ENCODE peak calls at places on chromosomes 1 and 21, in seven cellular contexts. One of them, this sample, is unnamed.

GRCh38 chr1:6279721-6280383 is 19.0 kb upstream of the GPR153 start:
- DNase-seq in posterior cingulate gyrus: no peak
- DNase-seq in naive thymus-derived CD4-positive, alpha-beta T cell: no peak
- DNase-seq in CD8-positive, alpha-beta T cell: no peak
- DNase-seq in AG04450: no peak
- DNase-seq in upper lobe of left lung: no peak
- DNase-seq in AML-193: no peak
- DNase-seq in this sample: no peak

GRCh38 chr1:153805042-153805745 is 30.0 kb downstream of the SLC27A3 start:
- DNase-seq in posterior cingulate gyrus: no peak
- DNase-seq in naive thymus-derived CD4-positive, alpha-beta T cell: peak
- DNase-seq in CD8-positive, alpha-beta T cell: peak
- DNase-seq in AG04450: peak
- DNase-seq in upper lobe of left lung: peak
- DNase-seq in AML-193: peak
- DNase-seq in this sample: peak

GRCh38 chr1:225762444-225762843 is 15.2 kb upstream of the SRP9 start:
- DNase-seq in posterior cingulate gyrus: no peak
- DNase-seq in naive thymus-derived CD4-positive, alpha-beta T cell: no peak
- DNase-seq in CD8-positive, alpha-beta T cell: no peak
- DNase-seq in AG04450: no peak
- DNase-seq in upper lobe of left lung: peak
- DNase-seq in AML-193: no peak
- DNase-seq in this sample: no peak

GRCh38 chr1:60809204-60809985 is 273.0 kb upstream of the NFIA start:
- DNase-seq in posterior cingulate gyrus: no peak
- DNase-seq in naive thymus-derived CD4-positive, alpha-beta T cell: no peak
- DNase-seq in CD8-positive, alpha-beta T cell: no peak
- DNase-seq in AG04450: no peak
- DNase-seq in upper lobe of left lung: no peak
- DNase-seq in AML-193: no peak
- DNase-seq in this sample: no peak

GRCh38 chr1:83548311-83548710 is 450.6 kb downstream of the TTLL7 start:
- DNase-seq in posterior cingulate gyrus: no peak
- DNase-seq in naive thymus-derived CD4-positive, alpha-beta T cell: no peak
- DNase-seq in CD8-positive, alpha-beta T cell: no peak
- DNase-seq in AG04450: no peak
- DNase-seq in upper lobe of left lung: no peak
- DNase-seq in AML-193: no peak
- DNase-seq in this sample: no peak

GRCh38 chr1:227748496-227749182 is 13.4 kb downstream of the SNAP47 start:
- DNase-seq in posterior cingulate gyrus: no peak
- DNase-seq in naive thymus-derived CD4-positive, alpha-beta T cell: no peak
- DNase-seq in CD8-positive, alpha-beta T cell: no peak
- DNase-seq in AG04450: no peak
- DNase-seq in upper lobe of left lung: no peak
- DNase-seq in AML-193: no peak
- DNase-seq in this sample: peak

GRCh38 chr1:162458206-162458605 is 39.4 kb upstream of the UHMK1 start:
- DNase-seq in posterior cingulate gyrus: no peak
- DNase-seq in naive thymus-derived CD4-positive, alpha-beta T cell: no peak
- DNase-seq in CD8-positive, alpha-beta T cell: no peak
- DNase-seq in AG04450: no peak
- DNase-seq in upper lobe of left lung: no peak
- DNase-seq in AML-193: no peak
- DNase-seq in this sample: no peak

GRCh38 chr1:227741166-227741870 is 6.1 kb downstream of the SNAP47 start:
- DNase-seq in posterior cingulate gyrus: no peak
- DNase-seq in naive thymus-derived CD4-positive, alpha-beta T cell: no peak
- DNase-seq in CD8-positive, alpha-beta T cell: no peak
- DNase-seq in AG04450: no peak
- DNase-seq in upper lobe of left lung: no peak
- DNase-seq in AML-193: no peak
- DNase-seq in this sample: no peak

GRCh38 chr1:20699558-20699957 is 18.2 kb downstream of the KIF17 start:
- DNase-seq in posterior cingulate gyrus: no peak
- DNase-seq in naive thymus-derived CD4-positive, alpha-beta T cell: no peak
- DNase-seq in CD8-positive, alpha-beta T cell: no peak
- DNase-seq in AG04450: no peak
- DNase-seq in upper lobe of left lung: no peak
- DNase-seq in AML-193: no peak
- DNase-seq in this sample: no peak

GRCh38 chr21:8994640-8995511 is 1526.5 kb upstream of the TPTE start:
- DNase-seq in posterior cingulate gyrus: no peak
- DNase-seq in naive thymus-derived CD4-positive, alpha-beta T cell: no peak
- DNase-seq in CD8-positive, alpha-beta T cell: no peak
- DNase-seq in AG04450: no peak
- DNase-seq in upper lobe of left lung: no peak
- DNase-seq in AML-193: no peak
- DNase-seq in this sample: no peak

GRCh38 chr1:185929759-185930158 is 195.6 kb downstream of the HMCN1 start:
- DNase-seq in posterior cingulate gyrus: no peak
- DNase-seq in naive thymus-derived CD4-positive, alpha-beta T cell: no peak
- DNase-seq in CD8-positive, alpha-beta T cell: no peak
- DNase-seq in AG04450: no peak
- DNase-seq in upper lobe of left lung: no peak
- DNase-seq in AML-193: no peak
- DNase-seq in this sample: no peak

GRCh38 chr1:221740260-221740830 is 1.5 kb downstream of the DUSP10 start:
- DNase-seq in posterior cingulate gyrus: no peak
- DNase-seq in naive thymus-derived CD4-positive, alpha-beta T cell: no peak
- DNase-seq in CD8-positive, alpha-beta T cell: no peak
- DNase-seq in AG04450: no peak
- DNase-seq in upper lobe of left lung: no peak
- DNase-seq in AML-193: peak
- DNase-seq in this sample: no peak

This sample was measured in activated effector memory CD4-positive, alpha-beta T cell treated with Interleukin-2 at 50 U/mL for 16 hours.